ENCODE peak calls at places on chromosomes 11 and 22, in six cellular contexts. Y, F, T, U, X and H are unnamed samples.

GRCh38 chr11:12430351-12430750 is 53.0 kb downstream of the PARVA start:
- DNase-seq in Y (peak), F (no peak), T (no peak), U (no peak), X (no peak), H (no peak)

GRCh38 chr11:72430743-72431570 is 3.4 kb downstream of the CLPB start:
- DNase-seq in Y (peak), F (no peak), T (peak), U (no peak), X (peak), H (peak)

GRCh38 chr11:63841554-63841953 is 2.6 kb downstream of the MARK2 start:
- DNase-seq in Y (no peak), F (no peak), T (peak), U (no peak), X (no peak), H (no peak)

GRCh38 chr11:925158-925495 is 543 bp upstream of the AP2A2 start:
- DNase-seq in Y (no peak), F (no peak), T (no peak), U (no peak), X (no peak), H (no peak)

GRCh38 chr22:36419912-36420882 is 32.4 kb upstream of the MYH9 start:
- DNase-seq in Y (peak), F (no peak), T (no peak), U (no peak), X (no peak), H (no peak)

GRCh38 chr11:87046824-87047223 is 9.1 kb downstream of the TMEM135 start:
- DNase-seq in Y (no peak), F (no peak), T (no peak), U (no peak), X (no peak), H (no peak)

GRCh38 chr11:75536786-75537629 is 11.3 kb upstream of the GDPD5 start:
- DNase-seq in Y (peak), F (peak), T (no peak), U (peak), X (peak), H (no peak)

GRCh38 chr11:30917859-30918478 is 331.8 kb upstream of the MPPED2 start:
- DNase-seq in Y (peak), F (no peak), T (no peak), U (peak), X (no peak), H (no peak)

GRCh38 chr22:44955102-44955501 is 54.7 kb downstream of the PHF21B start:
- DNase-seq in Y (no peak), F (no peak), T (no peak), U (no peak), X (no peak), H (no peak)

GRCh38 chr11:61338783-61339489 is 5.9 kb downstream of the TKFC start:
- DNase-seq in Y (no peak), F (no peak), T (no peak), U (no peak), X (no peak), H (no peak)

GRCh38 chr11:46537851-46538295 is 56.0 kb downstream of the AMBRA1 start:
- DNase-seq in Y (peak), F (no peak), T (peak), U (peak), X (peak), H (peak)

GRCh38 chr11:47061429-47062178 is 115.1 kb downstream of the ARFGAP2 start:
- DNase-seq in Y (no peak), F (no peak), T (no peak), U (no peak), X (no peak), H (peak)

GRCh38 chr11:85318573-85318972 is 308.6 kb downstream of the DLG2 start:
- DNase-seq in Y (no peak), F (no peak), T (no peak), U (no peak), X (no peak), H (no peak)

GRCh38 chr22:42800731-42801536 is 56.1 kb downstream of the ARFGAP3 start:
- DNase-seq in Y (no peak), F (no peak), T (no peak), U (no peak), X (no peak), H (peak)

GRCh38 chr22:18965526-18966421 is 29.7 kb upstream of the PRODH start:
- DNase-seq in Y (no peak), F (no peak), T (no peak), U (no peak), X (no peak), H (no peak)

GRCh38 chr22:41226728-41227655 is 13.7 kb downstream of the CHADL start:
- DNase-seq in Y (no peak), F (no peak), T (no peak), U (no peak), X (no peak), H (no peak)

GRCh38 chr11:123624974-123625373 is 29.4 kb downstream of the SCN3B start:
- DNase-seq in Y (peak), F (no peak), T (no peak), U (no peak), X (no peak), H (no peak)